ENCODE peak calls at places on chromosome 16, in seven cellular contexts. F, Y, T, R, X, N and K are unnamed samples.

GRCh38 chr16:50093607-50094570 is 28.1 kb downstream of the HEATR3 start:
- DNase-seq in F (peak; percentile 22), Y (peak; percentile 34), T (peak; percentile 26), R (no peak), X (no peak), N (peak; percentile 20), K (peak; percentile 56)

GRCh38 chr16:89320717-89321501 is 103.4 kb downstream of the ZNF778 start:
- DNase-seq in F (peak; percentile 60), Y (peak; percentile 60), T (no peak), R (no peak), X (peak; percentile 59), N (no peak), K (no peak)

GRCh38 chr16:85689285-85689949 is 663 bp upstream of the GINS2 start:
- DNase-seq in F (no peak), Y (peak; percentile 33), T (no peak), R (no peak), X (no peak), N (no peak), K (no peak)

GRCh38 chr16:69131167-69131748 is 1.1 kb downstream of the CHTF8 start:
- DNase-seq in F (no peak), Y (no peak), T (no peak), R (no peak), X (no peak), N (no peak), K (no peak)

GRCh38 chr16:78761427-78761826 is 662.0 kb downstream of the WWOX start:
- DNase-seq in F (no peak), Y (no peak), T (no peak), R (no peak), X (no peak), N (no peak), K (no peak)

GRCh38 chr16:8611886-8612595 is 9.5 kb upstream of the METTL22 start:
- DNase-seq in F (no peak), Y (no peak), T (no peak), R (no peak), X (no peak), N (no peak), K (no peak)

GRCh38 chr16:10016761-10017160 is 165.5 kb downstream of the GRIN2A start:
- DNase-seq in F (no peak), Y (no peak), T (no peak), R (no peak), X (no peak), N (no peak), K (no peak)

GRCh38 chr16:88534731-88535141 is 35.5 kb upstream of the ZC3H18 start:
- DNase-seq in F (no peak), Y (no peak), T (no peak), R (no peak), X (peak; percentile 39), N (no peak), K (no peak)

GRCh38 chr16:23324727-23325126 is 22.6 kb downstream of the SCNN1B start:
- DNase-seq in F (peak; percentile 50), Y (peak; percentile 78), T (no peak), R (peak; percentile 90), X (no peak), N (no peak), K (no peak)

GRCh38 chr16:82603784-82604411 is 22.9 kb upstream of the CDH13 start:
- DNase-seq in F (peak; percentile 41), Y (peak; percentile 35), T (no peak), R (no peak), X (no peak), N (no peak), K (peak; percentile 50)

DNA sequence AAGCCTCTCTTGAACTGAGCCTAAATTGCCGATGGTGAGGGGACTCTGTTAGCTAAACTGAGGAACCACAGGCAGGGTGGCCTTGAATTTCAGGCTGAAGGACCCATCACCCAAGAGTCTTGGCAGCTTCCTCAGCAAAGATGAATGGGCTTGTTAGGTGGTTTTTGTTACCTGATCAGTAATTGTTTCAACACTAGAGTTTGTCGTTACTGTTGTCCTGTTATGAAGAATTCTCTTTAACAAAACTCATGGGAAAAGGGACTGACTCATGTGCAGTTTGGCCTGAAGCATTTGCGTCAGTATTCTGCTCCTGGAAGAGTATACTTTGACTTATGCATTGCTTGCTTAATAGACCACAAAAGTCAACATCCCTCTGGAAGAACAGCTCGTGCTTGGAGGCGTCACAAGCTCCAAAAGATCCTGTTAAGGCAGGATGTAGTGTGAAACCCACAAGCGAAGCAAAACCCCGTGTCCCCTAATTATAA is 206.0 kb downstream of the IRX3 start:
- DNase-seq in F (no peak), Y (peak; percentile 35), T (no peak), R (peak; percentile 69), X (no peak), N (no peak), K (no peak)
- H3K27ac ChIP-seq in F (no peak overlapping the region), Y (no peak overlapping the region), T (no peak overlapping the region), R (peak overlapping the region; percentile 92), X (no peak overlapping the region), N (peak overlapping the region; percentile 42), K (no peak overlapping the region)

DNA sequence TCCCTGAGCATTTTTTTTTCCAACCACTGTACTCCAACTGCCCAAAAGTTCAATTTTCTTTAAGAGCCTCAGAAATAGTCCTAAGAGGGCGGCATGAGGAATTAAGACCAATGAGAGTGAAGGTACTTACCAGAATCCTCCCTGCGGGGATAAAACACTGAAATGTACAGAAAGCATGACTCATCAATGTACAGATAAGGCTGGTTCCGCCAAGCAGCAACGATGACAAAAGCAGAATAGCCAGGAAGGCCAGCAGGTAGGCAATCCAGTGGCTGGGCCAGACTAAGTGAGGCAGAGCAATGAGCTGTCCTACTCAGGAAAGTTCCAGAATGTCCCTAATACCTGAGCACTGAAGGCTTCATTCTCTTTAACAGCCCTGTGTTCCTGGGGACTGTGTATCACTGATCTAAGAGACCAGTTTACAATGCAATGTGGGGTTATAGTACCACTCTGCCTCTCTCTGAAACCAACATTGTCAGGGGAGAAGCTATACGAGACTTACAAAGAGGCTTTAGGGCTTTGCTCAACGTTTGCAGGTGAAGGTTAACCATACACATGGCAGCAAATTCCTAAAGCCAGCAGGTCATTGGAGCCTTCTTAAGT is 11.0 kb upstream of the GPR139 start:
- DNase-seq in F (no peak), Y (no peak), T (no peak), R (no peak), X (no peak), N (no peak), K (no peak)
- TF ChIP-seq POLR2A in F (no peak), Y (no peak), T (no peak), R (no peak), X (no peak), N (no peak), K (no peak)

GRCh38 chr16:77300232-77300631 is 101.0 kb downstream of the SYCE1L start:
- DNase-seq in F (no peak), Y (no peak), T (no peak), R (no peak), X (no peak), N (no peak), K (no peak)

GRCh38 chr16:77298638-77299360 is 99.6 kb downstream of the SYCE1L start:
- DNase-seq in F (no peak), Y (no peak), T (no peak), R (no peak), X (no peak), N (no peak), K (peak; percentile 36)

GRCh38 chr16:77297996-77298637 is 98.9 kb downstream of the SYCE1L start:
- DNase-seq in F (no peak), Y (no peak), T (no peak), R (no peak), X (no peak), N (no peak), K (no peak)

GRCh38 chr16:77302249-77302648 is 103.0 kb downstream of the SYCE1L start:
- DNase-seq in F (no peak), Y (no peak), T (no peak), R (no peak), X (no peak), N (no peak), K (no peak)

GRCh38 chr16:77299395-77299794 is 100.2 kb downstream of the SYCE1L start:
- DNase-seq in F (no peak), Y (no peak), T (no peak), R (no peak), X (no peak), N (no peak), K (no peak)
- H3K27ac ChIP-seq in F (no peak overlapping the region), Y (no peak overlapping the region), T (no peak overlapping the region), R (no peak overlapping the region), X (no peak overlapping the region), N (no peak overlapping the region), K (no peak overlapping the region)

GRCh38 chr16:15672514-15673167 is 22.6 kb downstream of the NDE1 start:
- DNase-seq in F (peak; percentile 91), Y (peak; percentile 70), T (peak; percentile 94), R (peak; percentile 86), X (peak; percentile 76), N (peak; percentile 58), K (peak; percentile 94)
- TF ChIP-seq POLR2A in F (no peak), Y (no peak), T (peak; percentile 66), R (no peak), X (no peak), N (no peak), K (peak; percentile 32)

GRCh38 chr16:30786115-30786935 is 680 bp downstream of the ZNF629 start:
- DNase-seq in F (no peak), Y (peak; percentile 41), T (no peak), R (no peak), X (peak; percentile 52), N (no peak), K (peak; percentile 39)
- H3K27ac ChIP-seq in F (peak overlapping the region; percentile 95), Y (peak overlapping the region; percentile 93), T (peak overlapping the region; percentile 71), R (peak overlapping the region; percentile 91), X (peak overlapping the region; percentile 87), N (peak overlapping the region; percentile 93), K (peak overlapping the region; percentile 84)